ENCODE peak calls at places on chromosomes 16 and 17, in four cellular contexts. F, W, Y and P are unnamed samples.

GRCh38 chr17:16569358-16569712 is 331 bp upstream of the ZNF287 start:
- DNase-seq in W (no peak), F (no peak), Y (no peak), P (no peak)

GRCh38 chr17:57085448-57086068 is 512 bp downstream of the AKAP1 start:
- DNase-seq in Y (peak; percentile 91), W (peak; percentile 36), F (peak; percentile 72), P (peak; percentile 65)

GRCh38 chr16:88809676-88810165 is 2.0 kb downstream of the APRT start:
- DNase-seq in F (no peak), Y (no peak), W (no peak), P (no peak)

GRCh38 chr17:21289175-21289901 is 4.8 kb downstream of the MAP2K3 start:
- DNase-seq in F (no peak), W (no peak), Y (no peak), P (no peak)

GRCh38 chr17:61587807-61588660 is 3.0 kb downstream of the NACA2 start:
- DNase-seq in W (no peak), Y (no peak), F (no peak), P (no peak)

GRCh38 chr17:82684207-82684903 is 14.1 kb downstream of the RAB40B start:
- DNase-seq in F (peak; percentile 81), Y (peak; percentile 79), W (peak; percentile 37), P (no peak)

GRCh38 chr16:8505327-8505991 is 84.9 kb downstream of the TMEM114 start:
- DNase-seq in F (no peak), Y (peak; percentile 42), W (no peak), P (no peak)

GRCh38 chr16:88922114-88922825 is 54.7 kb downstream of the CBFA2T3 start:
- DNase-seq in F (no peak), Y (peak; percentile 82), W (peak; percentile 73), P (no peak)

GRCh38 chr17:27631409-27631755 is 394 bp downstream of the LGALS9 start:
- DNase-seq in Y (peak; percentile 48), F (no peak), W (no peak), P (peak; percentile 20)

GRCh38 chr17:57572600-57572999 is 172.5 kb downstream of the CCDC182 start:
- DNase-seq in F (no peak), Y (no peak), W (no peak), P (no peak)

GRCh38 chr17:15377200-15377599 is 35.8 kb upstream of the TEKT3 start:
- DNase-seq in F (no peak), W (peak; percentile 86), Y (no peak), P (no peak)

GRCh38 chr17:60904582-60904981 is 226.9 kb downstream of the BCAS3 start:
- DNase-seq in Y (no peak), F (no peak), W (no peak), P (no peak)

GRCh38 chr17:1217030-1217429 is 37.2 kb upstream of the ABR start:
- DNase-seq in W (no peak), F (no peak), Y (no peak), P (no peak)

GRCh38 chr17:59844884-59845594 is 47.7 kb downstream of the TUBD1 start:
- DNase-seq in W (peak; percentile 75), Y (no peak), F (no peak), P (peak; percentile 45)

GRCh38 chr16:1150511-1150982 is 2.4 kb upstream of the CACNA1H start:
- DNase-seq in Y (no peak), F (peak; percentile 84), W (peak; percentile 13), P (no peak)

GRCh38 chr17:36755586-36755985 is 154.2 kb downstream of the MRM1 start:
- DNase-seq in Y (peak; percentile 86), F (peak; percentile 70), W (no peak), P (peak; percentile 45)

GRCh38 chr17:66405836-66406679 is 103.6 kb downstream of the PRKCA start:
- DNase-seq in F (no peak), Y (no peak), W (no peak), P (no peak)

GRCh38 chr16:56547120-56547948 is 17.5 kb upstream of the MT4 start:
- DNase-seq in F (no peak), W (peak; percentile 65), Y (no peak), P (no peak)
- H3K4me3 ChIP-seq in F (no peak overlapping the region), W (no peak overlapping the region), Y (no peak overlapping the region), P (peak overlapping the region; percentile 40)

GRCh38 chr16:31745900-31746299 is 127.7 kb upstream of the ZNF267 start:
- DNase-seq in W (no peak), F (no peak), Y (no peak), P (no peak)
- H3K9me3 ChIP-seq in W (no peaks in the 10 kb centered on the region), F (peaks cover 53% of the 10 kb centered on the region), Y (peaks cover 92% of the 10 kb centered on the region), P (peaks cover 81% of the 10 kb centered on the region)

DNA sequence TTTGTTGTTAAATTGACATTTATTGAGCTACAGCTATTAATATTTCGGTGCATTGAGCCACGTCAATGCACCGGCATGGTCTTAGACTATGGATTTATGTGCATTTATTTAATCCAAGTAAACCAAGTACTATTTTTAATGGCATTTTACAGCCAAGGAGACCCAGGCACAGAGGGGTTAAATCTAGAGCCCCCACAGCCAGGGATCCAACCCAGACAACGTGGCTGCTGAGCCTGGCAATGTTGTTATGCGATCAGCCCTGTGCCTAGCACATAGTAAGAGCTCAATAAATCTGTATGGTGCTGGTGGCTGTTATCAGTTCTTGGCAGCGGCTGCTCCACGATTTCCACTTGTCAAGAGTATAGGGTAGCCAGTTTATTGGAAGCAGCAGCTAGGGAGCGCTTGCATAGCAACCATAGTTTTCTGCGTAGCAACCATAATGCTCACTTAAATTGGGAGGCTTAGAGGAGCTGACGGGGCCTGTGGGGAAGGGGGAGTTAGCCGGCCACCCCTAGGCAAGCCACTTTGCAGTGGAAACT is 541 bp upstream of the RBBP6 start:
- DNase-seq in W (no peak), Y (no peak), F (peak; percentile 60), P (no peak)
- H3K4me1 ChIP-seq in W (peaks cover 5% of the 10 kb centered on the region), Y (peaks cover 6% of the 10 kb centered on the region), F (peaks cover 48% of the 10 kb centered on the region), P (peaks cover 28% of the 10 kb centered on the region)

GRCh38 chr16:84272740-84273320 is 21.8 kb upstream of the WFDC1 start:
- DNase-seq in F (no peak), Y (no peak), W (no peak), P (no peak)
- H3K4me3 ChIP-seq in F (no peak overlapping the region), Y (no peak overlapping the region), W (no peak overlapping the region), P (no peak overlapping the region)

DNA sequence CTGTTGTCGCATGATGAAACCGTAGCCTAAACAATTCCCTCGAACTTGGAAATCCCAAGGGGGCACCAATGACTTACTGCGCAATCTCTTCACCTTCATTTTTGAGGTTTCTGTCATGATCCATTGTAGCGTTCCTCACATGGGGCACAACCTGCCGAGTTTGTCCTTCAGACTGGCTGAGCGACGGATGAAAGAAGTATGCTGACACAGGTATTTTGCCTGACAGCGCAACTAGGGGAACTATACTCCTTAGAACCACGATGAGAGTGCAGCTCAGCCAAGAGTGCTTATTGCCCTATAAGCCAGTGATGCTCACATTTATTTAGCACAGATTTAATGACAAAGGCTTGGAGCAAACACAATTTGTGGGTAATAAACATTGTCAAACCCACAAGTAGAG is 106.3 kb upstream of the ZNF267 start:
- DNase-seq in W (no peak), F (no peak), Y (no peak), P (no peak)
- H3K9me3 ChIP-seq in W (no peaks in the 10 kb centered on the region), F (peaks cover 68% of the 10 kb centered on the region), Y (peaks cover 98% of the 10 kb centered on the region), P (peaks cover 74% of the 10 kb centered on the region)

GRCh38 chr17:35510031-35510430 is 27.4 kb downstream of the SLFN12L start:
- DNase-seq in Y (no peak), F (no peak), W (no peak), P (no peak)
- H3K4me1 ChIP-seq in Y (no peaks in the 10 kb centered on the region), F (peaks cover 4% of the 10 kb centered on the region), W (no peaks in the 10 kb centered on the region), P (peaks cover 5% of the 10 kb centered on the region)